ENCODE peak calls at places on chromosomes 6 and 20, in six cellular contexts. H, X, A, E, W and P are unnamed samples.
A peak's percentile ranks its signal among the peaks of the same experiment; 100 is the strongest.

GRCh38 chr6:2937627-2938003 is 33.8 kb downstream of the SERPINB6 start:
- DNase-seq in W (no peak), H (no peak), X (no peak), E (no peak), A (no peak), P (no peak)

GRCh38 chr6:99868074-99868702 is 125.8 kb downstream of the MCHR2 start:
- DNase-seq in H (peak; percentile 82), A (peak; percentile 93), X (peak; percentile 42), E (peak; percentile 55), W (peak; percentile 65), P (peak; percentile 30)

GRCh38 chr6:44176935-44177509 is 18.4 kb downstream of the CAPN11 start:
- DNase-seq in W (no peak), H (peak; percentile 62), X (no peak), A (no peak), E (no peak), P (no peak)

GRCh38 chr20:45821942-45822341 is 5.2 kb downstream of the TNNC2 start:
- DNase-seq in X (no peak), A (no peak), E (no peak), W (no peak), H (no peak), P (no peak)

GRCh38 chr6:75351570-75351969 is 67.0 kb upstream of the TMEM30A start:
- DNase-seq in W (no peak), H (no peak), E (no peak), A (no peak), X (no peak), P (no peak)

GRCh38 chr6:92559611-92560010 is 859.7 kb downstream of the EPHA7 start:
- DNase-seq in E (no peak), H (no peak), X (no peak), A (no peak), W (no peak), P (no peak)

GRCh38 chr6:20711518-20711917 is 177.3 kb downstream of the CDKAL1 start:
- DNase-seq in A (no peak), H (no peak), E (no peak), X (no peak), W (no peak), P (no peak)

GRCh38 chr6:88492241-88492640 is 326.1 kb upstream of the CNR1 start:
- DNase-seq in W (no peak), X (no peak), E (no peak), A (no peak), H (no peak), P (no peak)

GRCh38 chr6:37311666-37312473 is 41.9 kb upstream of the RNF8 start:
- DNase-seq in E (no peak), X (no peak), A (no peak), W (no peak), H (no peak), P (no peak)

GRCh38 chr6:145895802-145896201 is 68.4 kb downstream of the SHPRH start:
- DNase-seq in E (no peak), X (no peak), W (no peak), A (no peak), H (no peak), P (no peak)

GRCh38 chr6:2791124-2792050 is 26.2 kb downstream of the WRNIP1 start:
- DNase-seq in H (peak; percentile 62), W (peak; percentile 20), E (peak; percentile 79), A (peak; percentile 62), X (peak; percentile 19), P (peak; percentile 62)

GRCh38 chr6:158185729-158186456 is 17.7 kb downstream of the GTF2H5 start:
- DNase-seq in E (peak; percentile 78), H (no peak), X (no peak), W (no peak), A (no peak), P (no peak)

GRCh38 chr6:166027761-166028160 is 139.9 kb downstream of the TBXT start:
- DNase-seq in H (no peak), X (no peak), W (no peak), A (no peak), E (no peak), P (no peak)

GRCh38 chr6:109229536-109229935 is 134.2 kb downstream of the CEP57L1 start:
- DNase-seq in H (no peak), E (peak; percentile 16), X (no peak), A (no peak), W (no peak), P (no peak)

GRCh38 chr20:49724637-49725606 is 11.2 kb upstream of the B4GALT5 start:
- DNase-seq in W (no peak), X (no peak), H (no peak), E (peak; percentile 55), A (no peak), P (peak; percentile 64)

GRCh38 chr6:5695260-5696245 is 311.2 kb downstream of the NRN1 start:
- DNase-seq in W (no peak), E (peak; percentile 86), X (no peak), H (no peak), A (no peak), P (peak; percentile 78)

GRCh38 chr6:27157461-27158315 is 89.8 kb upstream of the PRSS16 start:
- DNase-seq in E (peak; percentile 88), W (peak; percentile 77), X (peak; percentile 21), A (peak; percentile 53), H (peak; percentile 79), P (no peak)

GRCh38 chr6:30955367-30956042 is 14.7 kb downstream of the MUCL3 start:
- DNase-seq in W (peak; percentile 64), H (peak; percentile 79), X (no peak), A (peak; percentile 52), E (no peak), P (no peak)

GRCh38 chr6:33455051-33455450 is 675 bp downstream of the ZBTB9 start:
- DNase-seq in W (no peak), E (no peak), H (no peak), X (no peak), A (no peak), P (no peak)

GRCh38 chr6:39707962-39708683 is 17.1 kb downstream of the KIF6 start:
- DNase-seq in A (no peak), X (no peak), E (no peak), H (no peak), W (no peak), P (no peak)

GRCh38 chr6:4928426-4928825 is 75.4 kb downstream of the RPP40 start:
- DNase-seq in W (no peak), X (no peak), A (no peak), H (no peak), E (peak; percentile 42), P (no peak)

GRCh38 chr6:81838724-81839425 is 86.4 kb upstream of the TENT5A start:
- DNase-seq in E (no peak), H (no peak), X (no peak), A (no peak), W (no peak), P (no peak)

GRCh38 chr6:33905081-33905609 is 101.3 kb upstream of the MLN start:
- DNase-seq in E (no peak), A (no peak), X (no peak), H (peak; percentile 9), W (peak; percentile 23), P (no peak)

GRCh38 chr6:133100870-133101269 is 140.3 kb upstream of the EYA4 start:
- DNase-seq in X (no peak), H (no peak), W (no peak), E (no peak), A (no peak), P (no peak)

GRCh38 chr20:49956689-49957443 is 20.7 kb downstream of the RNF114 start:
- DNase-seq in W (no peak), H (no peak), E (no peak), X (no peak), A (no peak), P (no peak)

GRCh38 chr6:43793875-43794242 is 23.8 kb downstream of the VEGFA start:
- DNase-seq in X (no peak), W (no peak), H (no peak), E (no peak), A (no peak), P (no peak)

GRCh38 chr6:6351626-6352025 is 31.2 kb upstream of the F13A1 start:
- DNase-seq in W (no peak), H (no peak), A (no peak), E (no peak), X (no peak), P (no peak)

GRCh38 chr20:48310312-48310711 is 517.5 kb downstream of the PREX1 start:
- DNase-seq in A (no peak), W (no peak), H (no peak), E (no peak), X (no peak), P (no peak)

GRCh38 chr6:16974387-16974673 is 127.5 kb upstream of the STMND1 start:
- DNase-seq in X (no peak), W (no peak), E (no peak), H (no peak), A (no peak), P (no peak)